ENCODE peak calls at places on chromosomes 12 and 14, in nine cellular contexts. D is brain microvascular endothelial cell; O is lung; Q is Karpas-422; E is WERI-Rb-1; X is IMR-90; Z is HL-60; P is naive thymus-derived CD4-positive, alpha-beta T cell; B is right cardiac atrium. C is an unnamed sample.
A peak's percentile ranks its signal among the peaks of the same experiment; 100 is the strongest.

GRCh38 chr12:28709996-28710685 is 438.9 kb upstream of the FAR2 start:
- DNase-seq in D (no peak), O (no peak), Q (no peak), E (no peak), X (peak; percentile 41), Z (no peak), P (no peak), B (no peak), C (peak; percentile 22)

GRCh38 chr12:41981758-41982157 is 162.9 kb downstream of the GXYLT1 start:
- DNase-seq in D (no peak), O (no peak), Q (no peak), E (no peak), X (peak; percentile 10), Z (no peak), P (no peak), B (no peak), C (peak; percentile 40)

GRCh38 chr14:64891839-64892375 is 12.2 kb upstream of the SPTB start:
- DNase-seq in D (peak; percentile 68), O (no peak), Q (peak; percentile 88), E (peak; percentile 32), X (peak; percentile 77), Z (no peak), P (peak; percentile 58), B (no peak), C (peak; percentile 81)

GRCh38 chr12:56007892-56008471 is 10.9 kb downstream of the SUOX start:
- DNase-seq in D (no peak), O (no peak), Q (no peak), E (no peak), X (no peak), Z (no peak), P (no peak), B (no peak), C (peak; percentile 36)

GRCh38 chr14:33938131-33938949 is 12.5 kb downstream of the EGLN3 start:
- DNase-seq in D (no peak), O (no peak), Q (no peak), E (no peak), X (no peak), Z (no peak), P (no peak), B (peak; percentile 84), C (no peak)

GRCh38 chr12:73632661-73633060 is 905.0 kb upstream of the ATXN7L3B start:
- DNase-seq in D (no peak), O (no peak), Q (no peak), E (no peak), X (no peak), Z (no peak), P (no peak), B (no peak), C (no peak)

GRCh38 chr12:112664569-112664968 is 127.0 kb upstream of the RPH3A start:
- DNase-seq in D (peak; percentile 7), O (no peak), Q (peak; percentile 46), E (no peak), X (no peak), Z (no peak), P (no peak), B (no peak), C (peak; percentile 4)

GRCh38 chr14:60565211-60565610 is 56.3 kb downstream of the SIX6 start:
- DNase-seq in D (peak; percentile 54), O (no peak), Q (peak; percentile 47), E (no peak), X (peak; percentile 62), Z (no peak), P (no peak), B (no peak), C (peak; percentile 88)

GRCh38 chr12:116651089-116651488 is 86.8 kb downstream of the SPRING1 start:
- DNase-seq in D (no peak), O (no peak), Q (no peak), E (no peak), X (no peak), Z (no peak), P (no peak), B (no peak), C (no peak)

GRCh38 chr12:46944104-46944503 is 118.3 kb upstream of the SLC38A4 start:
- DNase-seq in D (peak; percentile 63), O (no peak), Q (no peak), E (no peak), X (peak; percentile 82), Z (no peak), P (no peak), B (no peak), C (peak; percentile 33)

GRCh38 chr12:77402726-77403125 is 337.4 kb upstream of the E2F7 start:
- DNase-seq in D (peak; percentile 17), O (no peak), Q (no peak), E (no peak), X (peak; percentile 3), Z (no peak), P (no peak), B (no peak), C (peak; percentile 70)

GRCh38 chr14:55136241-55136640 is 7.2 kb downstream of the LGALS3 start:
- DNase-seq in D (peak; percentile 32), O (no peak), Q (no peak), E (no peak), X (peak; percentile 79), Z (no peak), P (no peak), B (no peak), C (peak; percentile 67)

GRCh38 chr14:68199465-68200145 is 380.0 kb downstream of the RAD51B start:
- DNase-seq in D (peak; percentile 82), O (no peak), Q (no peak), E (no peak), X (no peak), Z (no peak), P (no peak), B (peak; percentile 51), C (peak; percentile 66)

GRCh38 chr12:72036393-72036792 is 97.7 kb downstream of the TPH2 start:
- DNase-seq in D (no peak), O (no peak), Q (no peak), E (no peak), X (no peak), Z (no peak), P (no peak), B (no peak), C (no peak)

GRCh38 chr12:57626111-57626928 is 6.7 kb downstream of the B4GALNT1 start:
- DNase-seq in D (no peak), O (no peak), Q (no peak), E (no peak), X (no peak), Z (no peak), P (no peak), B (no peak), C (no peak)
- H3K27me3 ChIP-seq in D (peaks cover 25% of the 10 kb centered on the region), O (no peaks in the 10 kb centered on the region), Q (no peaks in the 10 kb centered on the region), E (no peaks in the 10 kb centered on the region), X (peaks cover 77% of the 10 kb centered on the region), Z (peaks cover 66% of the 10 kb centered on the region), P (peaks cover 8% of the 10 kb centered on the region), B (no peaks in the 10 kb centered on the region), C (peaks cover 85% of the 10 kb centered on the region)

DNA sequence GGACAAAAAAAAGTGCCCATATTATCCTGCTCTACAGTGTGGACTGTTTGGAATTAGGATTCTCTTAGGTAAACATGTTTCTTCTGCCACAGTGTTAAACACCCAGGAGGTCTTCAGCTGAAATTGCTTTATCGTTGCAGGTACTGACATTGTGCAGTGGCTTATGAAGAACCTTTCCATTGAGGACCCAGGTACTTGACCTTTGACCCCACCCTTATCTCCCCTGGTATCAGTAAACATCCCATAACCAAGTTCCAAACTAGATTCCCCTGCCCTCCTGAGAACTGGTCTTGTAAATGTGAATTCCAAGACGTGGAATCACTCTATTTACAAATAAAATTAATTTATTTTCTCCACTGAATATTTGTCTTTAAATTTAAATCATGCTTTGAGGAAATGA is 439.5 kb downstream of the DPF3 start:
- DNase-seq in D (no peak), O (no peak), Q (no peak), E (no peak), X (no peak), Z (no peak), P (no peak), B (no peak), C (no peak)
- H3K27me3 ChIP-seq in D (no peaks in the 10 kb centered on the region), O (no peaks in the 10 kb centered on the region), Q (no peaks in the 10 kb centered on the region), E (no peaks in the 10 kb centered on the region), X (peaks cover 24% of the 10 kb centered on the region), Z (no peaks in the 10 kb centered on the region), P (no peaks in the 10 kb centered on the region), B (no peaks in the 10 kb centered on the region), C (peaks cover 27% of the 10 kb centered on the region)

GRCh38 chr12:5078423-5078822 is 34.7 kb downstream of the KCNA5 start:
- DNase-seq in D (no peak), O (no peak), Q (no peak), E (no peak), X (no peak), Z (no peak), P (no peak), B (peak; percentile 82), C (no peak)
- H3K27me3 ChIP-seq in D (no peaks in the 10 kb centered on the region), O (no peaks in the 10 kb centered on the region), Q (no peaks in the 10 kb centered on the region), E (no peaks in the 10 kb centered on the region), X (peaks cover 3% of the 10 kb centered on the region), Z (peaks cover 5% of the 10 kb centered on the region), P (no peaks in the 10 kb centered on the region), B (no peaks in the 10 kb centered on the region), C (peaks cover 49% of the 10 kb centered on the region)

DNA sequence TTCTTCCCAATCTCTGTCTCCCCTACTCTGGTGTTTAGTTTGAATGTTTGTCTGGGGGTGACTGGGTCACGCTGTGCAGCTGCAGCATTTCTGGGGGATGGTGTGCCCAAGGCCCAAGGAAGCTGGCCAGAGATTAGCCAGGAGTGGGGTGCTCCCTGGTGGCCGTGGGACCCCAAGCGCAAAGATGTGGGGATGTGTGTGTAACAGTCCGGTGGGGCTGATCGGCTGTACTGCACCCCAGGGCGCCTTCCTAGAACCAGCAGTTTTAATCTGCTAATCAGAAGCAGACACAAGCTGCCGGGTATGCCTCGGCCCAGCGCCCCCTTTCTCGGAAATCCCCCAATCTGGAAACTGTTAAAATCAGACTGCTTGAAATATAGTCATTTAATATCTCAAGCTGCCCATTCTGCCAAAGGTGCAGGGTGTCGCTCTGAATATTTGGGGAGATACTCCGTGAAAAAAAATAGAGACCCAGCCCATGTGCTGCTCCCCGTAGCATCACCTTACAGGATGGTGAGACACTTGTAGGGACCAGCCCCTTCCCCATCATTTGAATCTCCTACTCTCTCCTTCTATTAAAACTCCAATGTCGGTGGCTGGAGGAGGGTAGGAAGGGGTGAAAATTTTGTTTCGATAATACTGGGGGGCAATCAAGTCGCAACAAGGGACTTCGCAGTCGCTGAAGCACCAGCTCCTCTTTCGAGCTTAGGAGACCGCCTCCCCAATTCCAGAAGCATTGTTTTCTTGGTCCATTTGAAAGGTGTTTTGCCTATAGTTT is 4.3 kb downstream of the HOXC9 start:
- DNase-seq in D (no peak), O (no peak), Q (no peak), E (no peak), X (no peak), Z (no peak), P (no peak), B (no peak), C (no peak)
- H3K27me3 ChIP-seq in D (peaks cover 91% of the 10 kb centered on the region), O (peaks cover 5% of the 10 kb centered on the region), Q (no peaks in the 10 kb centered on the region), E (no peaks in the 10 kb centered on the region), X (peaks cover 90% of the 10 kb centered on the region), Z (peaks cover 87% of the 10 kb centered on the region), P (peaks cover 24% of the 10 kb centered on the region), B (no peaks in the 10 kb centered on the region), C (no peaks in the 10 kb centered on the region)

GRCh38 chr14:101534198-101534597 is 27.1 kb upstream of the DIO3 start:
- DNase-seq in D (no peak), O (no peak), Q (no peak), E (no peak), X (no peak), Z (no peak), P (no peak), B (no peak), C (no peak)
- H3K27me3 ChIP-seq in D (no peaks in the 10 kb centered on the region), O (no peaks in the 10 kb centered on the region), Q (no peaks in the 10 kb centered on the region), E (peaks cover 62% of the 10 kb centered on the region), X (peaks cover 21% of the 10 kb centered on the region), Z (no peaks in the 10 kb centered on the region), P (no peaks in the 10 kb centered on the region), B (no peaks in the 10 kb centered on the region), C (peaks cover 26% of the 10 kb centered on the region)